ENCODE peak calls at places on chromosomes 4 and X, in seven cellular contexts. O, U, T, L, Y, V and J are unnamed samples.

GRCh38 chrX:3280706-3281105 is 65.7 kb downstream of the MXRA5 start:
- DNase-seq in O (no peak), U (no peak), T (no peak), L (no peak), Y (no peak), V (no peak), J (no peak)

GRCh38 chr4:68336530-68336929 is 13.4 kb downstream of the YTHDC1 start:
- DNase-seq in O (no peak), U (no peak), T (no peak), L (no peak), Y (no peak), V (no peak), J (no peak)

GRCh38 chrX:56789518-56790070 is 60.6 kb downstream of the NBDY start:
- DNase-seq in O (no peak), U (no peak), T (no peak), L (no peak), Y (no peak), V (no peak), J (no peak)

GRCh38 chr4:15888515-15888914 is 50.0 kb downstream of the FGFBP1 start:
- DNase-seq in O (no peak), U (no peak), T (no peak), L (no peak), Y (no peak), V (no peak), J (no peak)

GRCh38 chrX:146887020-146887419 is 72.5 kb upstream of the CXorf51A start:
- DNase-seq in O (no peak), U (no peak), T (no peak), L (no peak), Y (no peak), V (no peak), J (no peak)

GRCh38 chr4:114163051-114163450 is 183.6 kb upstream of the ARSJ start:
- DNase-seq in O (no peak), U (no peak), T (no peak), L (no peak), Y (no peak), V (no peak), J (no peak)

GRCh38 chr4:107930821-107931774 is at the start of gene CYP2U1:
- DNase-seq in O (peak), U (peak), T (peak), L (peak), Y (peak), V (peak), J (peak)

GRCh38 chr4:42345962-42346544 is 51.2 kb upstream of the SHISA3 start:
- DNase-seq in O (no peak), U (no peak), T (no peak), L (no peak), Y (no peak), V (no peak), J (no peak)

GRCh38 chrX:135981662-135982061 is 3.6 kb upstream of the SLC9A6 start:
- DNase-seq in O (no peak), U (peak), T (no peak), L (no peak), Y (no peak), V (no peak), J (no peak)

GRCh38 chr4:118032691-118033090 is 1.6 kb upstream of the NDST3 start:
- DNase-seq in O (peak), U (peak), T (no peak), L (no peak), Y (no peak), V (no peak), J (peak)

GRCh38 chr4:45100936-45101818 is 374.8 kb upstream of the GNPDA2 start:
- DNase-seq in O (no peak), U (peak), T (no peak), L (no peak), Y (no peak), V (no peak), J (no peak)

GRCh38 chrX:98338544-98338943 is 1454.8 kb downstream of the RPA4 start:
- DNase-seq in O (no peak), U (no peak), T (no peak), L (no peak), Y (no peak), V (no peak), J (no peak)

GRCh38 chr4:114782842-114783595 is 184.4 kb downstream of the UGT8 start:
- DNase-seq in O (no peak), U (no peak), T (no peak), L (no peak), Y (no peak), V (no peak), J (no peak)

GRCh38 chr4:147782087-147782781 is 50.3 kb downstream of the ARHGAP10 start:
- DNase-seq in O (no peak), U (peak), T (peak), L (no peak), Y (no peak), V (no peak), J (no peak)

GRCh38 chr4:123415977-123416376 is 19.4 kb downstream of the SPRY1 start:
- DNase-seq in O (no peak), U (peak), T (peak), L (no peak), Y (no peak), V (peak), J (no peak)

GRCh38 chr4:57051100-57051499 is 59.1 kb downstream of the IGFBP7 start:
- DNase-seq in O (no peak), U (no peak), T (no peak), L (no peak), Y (no peak), V (no peak), J (no peak)

GRCh38 chr4:32768664-32769389 is 2048.7 kb downstream of the PCDH7 start:
- DNase-seq in O (no peak), U (no peak), T (no peak), L (no peak), Y (no peak), V (no peak), J (no peak)

GRCh38 chrX:38192007-38192625 is 28.6 kb downstream of the SRPX start:
- DNase-seq in O (no peak), U (no peak), T (no peak), L (no peak), Y (no peak), V (no peak), J (no peak)

GRCh38 chr4:136731025-136731424 is 801.3 kb downstream of the PCDH18 start:
- DNase-seq in O (no peak), U (no peak), T (peak), L (no peak), Y (no peak), V (no peak), J (no peak)

GRCh38 chr4:162683659-162684370 is 482.9 kb downstream of the NAF1 start:
- DNase-seq in O (no peak), U (no peak), T (no peak), L (no peak), Y (no peak), V (no peak), J (no peak)

GRCh38 chr4:48698029-48698901 is 81.8 kb downstream of the FRYL start:
- DNase-seq in O (no peak), U (peak), T (peak), L (no peak), Y (no peak), V (no peak), J (no peak)

GRCh38 chr4:94446386-94446785 is 5.4 kb upstream of the PDLIM5 start:
- DNase-seq in O (no peak), U (peak), T (peak), L (no peak), Y (no peak), V (no peak), J (no peak)

GRCh38 chrX:136910565-136911040 is 30.1 kb upstream of the RBMX start:
- DNase-seq in O (no peak), U (no peak), T (peak), L (no peak), Y (no peak), V (no peak), J (no peak)

GRCh38 chr4:183532823-183533222 is 28.0 kb downstream of the ING2 start:
- DNase-seq in O (no peak), U (peak), T (peak), L (no peak), Y (no peak), V (no peak), J (no peak)

GRCh38 chr4:112234952-112235609 is 3.5 kb downstream of the AP1AR start:
- DNase-seq in O (peak), U (peak), T (peak), L (no peak), Y (no peak), V (peak), J (peak)

GRCh38 chr4:125085-125820 is 952 bp downstream of the ZNF718 start:
- DNase-seq in O (peak), U (peak), T (peak), L (no peak), Y (no peak), V (peak), J (no peak)

GRCh38 chr4:185424905-185425599 is 712 bp downstream of the UFSP2 start:
- DNase-seq in O (no peak), U (no peak), T (peak), L (no peak), Y (no peak), V (no peak), J (no peak)

GRCh38 chrX:41596586-41596985 is 92.2 kb upstream of the GPR34 start:
- DNase-seq in O (no peak), U (no peak), T (no peak), L (peak), Y (peak), V (no peak), J (no peak)

GRCh38 chrX:71098302-71098701 is 2.7 kb downstream of the FOXO4 start:
- DNase-seq in O (no peak), U (peak), T (peak), L (no peak), Y (no peak), V (peak), J (no peak)

GRCh38 chr4:144564358-144564757 is 81.6 kb upstream of the HHIP start:
- DNase-seq in O (no peak), U (no peak), T (peak), L (no peak), Y (no peak), V (no peak), J (no peak)

GRCh38 chr4:121062466-121062975 is 9.8 kb downstream of the NDNF start:
- DNase-seq in O (no peak), U (no peak), T (peak), L (no peak), Y (no peak), V (no peak), J (no peak)

GRCh38 chr4:42484630-42485029 is 87.3 kb downstream of the SHISA3 start:
- DNase-seq in O (no peak), U (no peak), T (no peak), L (no peak), Y (no peak), V (no peak), J (no peak)

GRCh38 chr4:6951880-6952381 is 42.3 kb downstream of the TBC1D14 start:
- DNase-seq in O (no peak), U (no peak), T (no peak), L (no peak), Y (no peak), V (no peak), J (no peak)